ENCODE peak calls at places on chromosome 16, in five cellular contexts. N, B, K, T and R are unnamed samples.

GRCh38 chr16:86965840-86966239 is 351.4 kb downstream of the C16orf95 start:
- DNase-seq in B (peak; percentile 48), K (no peak), N (no peak), T (no peak), R (no peak)

GRCh38 chr16:84616515-84616914 is 1.4 kb downstream of the COTL1 start:
- DNase-seq in B (no peak), T (no peak), N (peak; percentile 51), K (peak; percentile 22), R (no peak)

GRCh38 chr16:73949574-73950348 is 346.9 kb upstream of the PSMD7 start:
- DNase-seq in B (no peak), T (no peak), N (peak; percentile 87), K (peak; percentile 5), R (peak; percentile 28)

GRCh38 chr16:35431829-35432663 is 1972.6 kb downstream of the TP53TG3F start:
- DNase-seq in N (peak; percentile 18), B (peak; percentile 72), K (peak; percentile 32), T (peak; percentile 9), R (no peak)

GRCh38 chr16:3865241-3865640 is 15.3 kb downstream of the CREBBP start:
- DNase-seq in T (no peak), B (no peak), K (no peak), N (no peak), R (no peak)

GRCh38 chr16:78642621-78643285 is 543.3 kb downstream of the WWOX start:
- DNase-seq in N (no peak), B (no peak), T (no peak), K (no peak), R (no peak)

GRCh38 chr16:70805380-70805779 is 4.4 kb upstream of the VAC14 start:
- DNase-seq in N (no peak), K (no peak), B (no peak), T (no peak), R (no peak)

GRCh38 chr16:17470002-17470870 is 524 bp downstream of the XYLT1 start:
- DNase-seq in N (no peak), K (no peak), B (no peak), T (no peak), R (no peak)

GRCh38 chr16:21159281-21159951 is 942 bp downstream of the LDAF1 start:
- DNase-seq in N (peak; percentile 27), K (peak; percentile 86), B (no peak), T (no peak), R (no peak)

GRCh38 chr16:4264546-4264945 is 8.3 kb downstream of the TFAP4 start:
- DNase-seq in T (no peak), B (no peak), N (no peak), K (no peak), R (no peak)

GRCh38 chr16:86549076-86549892 is 5.8 kb downstream of the MTHFSD start:
- DNase-seq in K (no peak), N (no peak), B (no peak), T (no peak), R (no peak)

GRCh38 chr16:9039208-9039607 is 52.2 kb upstream of the HAPSTR1 start:
- DNase-seq in K (no peak), T (no peak), N (peak; percentile 46), B (no peak), R (no peak)

GRCh38 chr16:53093162-53093744 is 38.5 kb downstream of the CHD9 start:
- DNase-seq in N (no peak), B (no peak), K (no peak), T (no peak), R (no peak)

GRCh38 chr16:29821663-29822115 is 1.4 kb downstream of the MVP start:
- DNase-seq in B (no peak), T (no peak), N (peak; percentile 78), K (peak; percentile 64), R (peak; percentile 64)

GRCh38 chr16:82044585-82044911 is 9.5 kb downstream of the HSD17B2 start:
- DNase-seq in T (no peak), B (no peak), K (no peak), N (no peak), R (no peak)